ENCODE peak calls at places on chromosomes 5 and 9, in nine cellular contexts. K is AG04450; U is cardiac muscle cell; N is WERI-Rb-1; V is neuronal stem cell; P is CD4-positive, CD25-positive, alpha-beta regulatory T cell; F is psoas muscle; Q is aorta; L is right atrium auricular region. G is an unnamed sample. For H3K27me3, the result is how much of the 10 kb centered on the place peaks cover.

GRCh38 chr9:91428927-91429351 is 5.3 kb upstream of the NFIL3 start:
- DNase-seq in P (no peak), V (no peak), F (peak), U (peak), L (peak), Q (no peak), N (no peak), K (peak), G (peak)

GRCh38 chr5:1545798-1546355 is 22.1 kb upstream of the LPCAT1 start:
- DNase-seq in V (no peak), F (no peak), N (peak), K (no peak), U (no peak), P (no peak), L (peak), Q (peak), G (peak)

GRCh38 chr5:41270423-41271251 is 57.3 kb upstream of the C6 start:
- DNase-seq in U (peak), P (no peak), F (no peak), Q (no peak), K (peak), N (peak), L (no peak), V (peak), G (no peak)

GRCh38 chr5:28399211-28399610 is 1360.8 kb upstream of the CDH9 start:
- DNase-seq in U (no peak), K (no peak), V (no peak), N (no peak), F (no peak), L (no peak), Q (no peak), P (no peak), G (no peak)

GRCh38 chr9:75996726-75997125 is 106.3 kb downstream of the PCSK5 start:
- DNase-seq in P (no peak), Q (no peak), L (no peak), V (no peak), F (no peak), N (no peak), K (no peak), U (no peak), G (no peak)

GRCh38 chr5:444226-444625 is 1.2 kb downstream of the EXOC3 start:
- DNase-seq in U (no peak), Q (peak), V (no peak), F (no peak), P (no peak), K (no peak), N (no peak), L (no peak), G (no peak)

GRCh38 chr9:1709347-1709746 is 305.8 kb upstream of the SMARCA2 start:
- DNase-seq in U (no peak), P (no peak), F (no peak), N (peak), V (no peak), K (no peak), L (no peak), Q (no peak), G (no peak)

GRCh38 chr9:133769511-133770075 is 31.4 kb upstream of the SARDH start:
- DNase-seq in P (no peak), F (peak), K (no peak), Q (peak), V (no peak), L (no peak), U (no peak), N (peak), G (no peak)

GRCh38 chr9:18338042-18338441 is 135.9 kb upstream of the ADAMTSL1 start:
- DNase-seq in U (no peak), P (no peak), K (no peak), F (no peak), V (no peak), L (no peak), Q (no peak), N (no peak), G (no peak)

GRCh38 chr5:43312699-43313034 is 545 bp downstream of the HMGCS1 start:
- DNase-seq in Q (no peak), V (no peak), U (no peak), P (no peak), K (no peak), L (no peak), N (no peak), F (no peak), G (no peak)

GRCh38 chr9:125529589-125530515 is 177.2 kb downstream of the MAPKAP1 start:
- DNase-seq in P (no peak), F (no peak), Q (no peak), L (no peak), V (no peak), U (no peak), N (no peak), K (no peak), G (no peak)
- H3K4me3 ChIP-seq in P (peak), F (no peak), Q (no peak), L (no peak), V (no peak), U (no peak), N (no peak), K (no peak), G (no peak)

GRCh38 chr5:14701556-14701955 is 37.0 kb downstream of the OTULIN start:
- DNase-seq in F (no peak), V (no peak), K (no peak), L (no peak), U (no peak), Q (no peak), P (no peak), N (no peak), G (no peak)

GRCh38 chr5:14699807-14700400 is 35.4 kb downstream of the OTULIN start:
- DNase-seq in F (no peak), V (no peak), Q (no peak), K (no peak), P (no peak), L (no peak), N (no peak), U (no peak), G (no peak)

GRCh38 chr5:14699159-14699558 is 34.6 kb downstream of the OTULIN start:
- DNase-seq in U (no peak), K (no peak), Q (no peak), N (no peak), F (no peak), P (no peak), L (no peak), V (no peak), G (no peak)

GRCh38 chr5:14700478-14701436 is 36.2 kb downstream of the OTULIN start:
- DNase-seq in F (no peak), U (no peak), K (no peak), V (no peak), N (no peak), Q (no peak), P (no peak), L (no peak), G (no peak)

DNA sequence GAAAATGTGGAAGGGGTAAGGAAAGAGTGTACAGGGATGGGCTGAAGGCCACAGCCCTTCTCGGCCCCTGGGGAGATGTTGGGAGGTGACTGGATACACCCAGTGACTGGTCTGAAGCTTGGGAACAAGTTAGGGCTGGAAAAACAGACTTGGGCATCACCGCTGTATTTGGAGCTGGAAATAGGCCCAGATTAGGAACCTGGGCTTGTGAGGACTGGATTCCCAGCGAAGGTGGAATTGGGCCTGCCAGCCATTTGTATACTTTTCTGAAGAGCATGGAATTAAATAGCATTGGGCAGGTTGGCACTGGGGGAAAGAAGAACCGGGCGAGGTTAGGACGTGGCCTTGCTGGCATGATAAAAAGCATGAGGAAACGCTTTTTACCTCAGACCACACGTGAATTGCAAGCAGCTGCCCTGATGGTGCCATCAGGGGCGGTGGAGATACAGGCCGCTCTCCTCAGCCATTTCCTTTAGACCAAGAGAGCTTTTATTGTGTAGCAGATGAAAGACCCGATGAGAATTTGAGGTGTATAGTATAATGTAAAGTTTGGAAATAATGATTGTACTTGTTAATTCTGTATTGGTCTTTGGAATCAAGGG is 37.8 kb downstream of the OTULIN start:
- DNase-seq in L (no peak), P (no peak), U (no peak), Q (no peak), V (no peak), N (no peak), K (no peak), F (no peak), G (no peak)
- H3K27me3 ChIP-seq in L (under half), P (under half), U (under half), Q (under half), V (under half), N (under half), K (under half), F (under half), G (under half)

DNA sequence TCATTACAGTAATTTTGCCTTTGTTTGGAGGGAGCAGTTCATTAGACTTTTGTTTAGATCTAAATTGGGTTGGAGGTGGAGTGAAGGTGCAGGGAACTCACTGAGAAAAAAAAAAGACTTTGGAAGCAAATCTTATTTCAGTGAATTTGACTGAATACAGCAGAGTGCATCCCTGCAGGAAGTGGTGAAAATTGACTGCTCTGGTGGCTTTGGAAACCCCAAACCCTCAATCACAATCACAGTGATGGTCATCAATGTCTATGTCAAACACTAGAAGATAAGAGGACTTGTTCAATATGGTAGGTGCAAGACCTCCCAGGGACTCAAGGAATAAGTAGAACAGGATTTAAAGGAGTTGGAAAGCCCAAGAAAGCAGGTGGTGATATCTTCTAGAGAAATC is 76.0 kb upstream of the RASA1 start:
- DNase-seq in V (no peak), F (no peak), N (no peak), Q (no peak), L (no peak), P (no peak), U (no peak), K (no peak), G (no peak)
- H3K4me3 ChIP-seq in V (no peak), F (no peak), N (no peak), Q (no peak), L (no peak), P (no peak), U (no peak), K (no peak), G (no peak)

GRCh38 chr5:16179936-16180788 is 571 bp upstream of the MARCHF11 start:
- DNase-seq in F (no peak), N (peak), V (no peak), L (no peak), P (no peak), Q (peak), K (no peak), U (no peak), G (no peak)

GRCh38 chr5:16178745-16179372 is 732 bp downstream of the MARCHF11 start:
- DNase-seq in F (peak), U (peak), N (peak), Q (peak), P (no peak), L (no peak), V (peak), K (no peak), G (peak)

GRCh38 chr5:16180789-16181082 is 1.1 kb upstream of the MARCHF11 start:
- DNase-seq in P (no peak), U (no peak), K (no peak), L (no peak), Q (no peak), N (no peak), F (no peak), V (no peak), G (no peak)

DNA sequence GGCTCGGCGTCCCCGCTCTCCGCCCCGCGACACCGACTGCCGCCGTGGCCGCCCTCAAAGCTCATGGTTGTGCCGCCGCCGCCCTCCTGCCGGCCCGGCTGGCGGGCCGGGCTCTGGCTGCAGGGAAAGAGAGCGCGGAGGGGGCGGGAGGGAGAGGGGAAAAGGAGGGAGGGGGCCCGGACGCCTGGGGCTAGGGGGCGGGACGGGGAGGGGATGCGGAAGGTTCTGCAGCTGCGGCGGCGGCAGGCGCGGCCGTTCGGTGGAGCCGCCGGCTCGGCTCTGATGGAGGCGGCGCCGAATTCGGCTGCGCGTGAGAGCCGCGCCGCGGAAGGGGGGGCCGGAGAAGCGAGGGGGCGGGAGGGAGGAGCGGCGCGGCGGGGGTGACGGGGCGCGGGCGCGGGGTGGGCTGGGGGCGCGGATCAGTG is at the start of gene MARCHF11:
- DNase-seq in F (no peak), Q (peak), U (no peak), P (no peak), V (peak), K (no peak), L (no peak), N (peak), G (no peak)
- H3K27me3 ChIP-seq in F (half or more), Q (under half), U (half or more), P (under half), V (under half), K (under half), L (under half), N (under half), G (under half)

GRCh38 chr5:82225525-82226172 is 52.5 kb downstream of the RPS23 start:
- DNase-seq in P (peak), U (peak), V (peak), N (peak), F (no peak), Q (no peak), L (peak), K (peak), G (peak)
- H3K4me3 ChIP-seq in P (no peak), U (no peak), V (no peak), N (no peak), F (no peak), Q (no peak), L (no peak), K (no peak), G (no peak)